ENCODE peak calls at places on chromosome 6, in four cellular contexts. One of them, this sample, is unnamed.

GRCh38 chr6:43972179-43972914 is 154.9 kb downstream of the MRPL14 start:
- DNase-seq in AG09309: no peak
- DNase-seq in stimulated activated naive CD8-positive, alpha-beta T cell treated with anti-CD3 and anti-CD28 coated beads, Interleukin-15, Interleukin-2, amounts not matched to agents 100 U/mL and 50 U/mL, for 24 hours: no peak
- DNase-seq in ovary: no peak
- DNase-seq in this sample: no peak

GRCh38 chr6:167840526-167841179 is 13.9 kb downstream of the AFDN start:
- DNase-seq in AG09309: no peak
- DNase-seq in stimulated activated naive CD8-positive, alpha-beta T cell treated with anti-CD3 and anti-CD28 coated beads, Interleukin-15, Interleukin-2, amounts not matched to agents 100 U/mL and 50 U/mL, for 24 hours: no peak
- DNase-seq in ovary: no peak
- DNase-seq in this sample: no peak

GRCh38 chr6:167267896-167268528 is 23.1 kb upstream of the UNC93A start:
- DNase-seq in AG09309: no peak
- DNase-seq in stimulated activated naive CD8-positive, alpha-beta T cell treated with anti-CD3 and anti-CD28 coated beads, Interleukin-15, Interleukin-2, amounts not matched to agents 100 U/mL and 50 U/mL, for 24 hours: no peak
- DNase-seq in ovary: no peak
- DNase-seq in this sample: no peak

GRCh38 chr6:143957679-143958274 is 50.3 kb downstream of the PLAGL1 start:
- DNase-seq in AG09309: no peak
- DNase-seq in stimulated activated naive CD8-positive, alpha-beta T cell treated with anti-CD3 and anti-CD28 coated beads, Interleukin-15, Interleukin-2, amounts not matched to agents 100 U/mL and 50 U/mL, for 24 hours: no peak
- DNase-seq in ovary: no peak
- DNase-seq in this sample: no peak

GRCh38 chr6:22873531-22874136 is 304.3 kb downstream of the HDGFL1 start:
- DNase-seq in AG09309: no peak
- DNase-seq in stimulated activated naive CD8-positive, alpha-beta T cell treated with anti-CD3 and anti-CD28 coated beads, Interleukin-15, Interleukin-2, amounts not matched to agents 100 U/mL and 50 U/mL, for 24 hours: no peak
- DNase-seq in ovary: no peak
- DNase-seq in this sample: peak

GRCh38 chr6:88295663-88296062 is 129.5 kb upstream of the CNR1 start:
- DNase-seq in AG09309: no peak
- DNase-seq in stimulated activated naive CD8-positive, alpha-beta T cell treated with anti-CD3 and anti-CD28 coated beads, Interleukin-15, Interleukin-2, amounts not matched to agents 100 U/mL and 50 U/mL, for 24 hours: no peak
- DNase-seq in ovary: no peak
- DNase-seq in this sample: no peak

GRCh38 chr6:97304701-97305100 is 21.7 kb upstream of the MMS22L start:
- DNase-seq in AG09309: no peak
- DNase-seq in stimulated activated naive CD8-positive, alpha-beta T cell treated with anti-CD3 and anti-CD28 coated beads, Interleukin-15, Interleukin-2, amounts not matched to agents 100 U/mL and 50 U/mL, for 24 hours: no peak
- DNase-seq in ovary: no peak
- DNase-seq in this sample: no peak

GRCh38 chr6:4883298-4883697 is 107.1 kb downstream of the CDYL start:
- DNase-seq in AG09309: no peak
- DNase-seq in stimulated activated naive CD8-positive, alpha-beta T cell treated with anti-CD3 and anti-CD28 coated beads, Interleukin-15, Interleukin-2, amounts not matched to agents 100 U/mL and 50 U/mL, for 24 hours: no peak
- DNase-seq in ovary: no peak
- DNase-seq in this sample: no peak

GRCh38 chr6:109816452-109817374 is 125.6 kb downstream of the FIG4 start:
- DNase-seq in AG09309: no peak
- DNase-seq in stimulated activated naive CD8-positive, alpha-beta T cell treated with anti-CD3 and anti-CD28 coated beads, Interleukin-15, Interleukin-2, amounts not matched to agents 100 U/mL and 50 U/mL, for 24 hours: no peak
- DNase-seq in ovary: no peak
- DNase-seq in this sample: no peak

GRCh38 chr6:169487579-169488205 is 214.1 kb downstream of the WDR27 start:
- DNase-seq in AG09309: no peak
- DNase-seq in stimulated activated naive CD8-positive, alpha-beta T cell treated with anti-CD3 and anti-CD28 coated beads, Interleukin-15, Interleukin-2, amounts not matched to agents 100 U/mL and 50 U/mL, for 24 hours: no peak
- DNase-seq in ovary: no peak
- DNase-seq in this sample: no peak

GRCh38 chr6:108437821-108438220 is 122.9 kb upstream of the FOXO3 start:
- DNase-seq in AG09309: no peak
- DNase-seq in stimulated activated naive CD8-positive, alpha-beta T cell treated with anti-CD3 and anti-CD28 coated beads, Interleukin-15, Interleukin-2, amounts not matched to agents 100 U/mL and 50 U/mL, for 24 hours: no peak
- DNase-seq in ovary: no peak
- DNase-seq in this sample: no peak

GRCh38 chr6:36574679-36575078 is 19.5 kb upstream of the SRSF3 start:
- DNase-seq in AG09309: no peak
- DNase-seq in stimulated activated naive CD8-positive, alpha-beta T cell treated with anti-CD3 and anti-CD28 coated beads, Interleukin-15, Interleukin-2, amounts not matched to agents 100 U/mL and 50 U/mL, for 24 hours: no peak
- DNase-seq in ovary: no peak
- DNase-seq in this sample: no peak

GRCh38 chr6:113082691-113083090 is 735.6 kb downstream of the RFPL4B start:
- DNase-seq in AG09309: no peak
- DNase-seq in stimulated activated naive CD8-positive, alpha-beta T cell treated with anti-CD3 and anti-CD28 coated beads, Interleukin-15, Interleukin-2, amounts not matched to agents 100 U/mL and 50 U/mL, for 24 hours: no peak
- DNase-seq in ovary: no peak
- DNase-seq in this sample: peak

GRCh38 chr6:155152211-155153076 is 111.4 kb upstream of the CLDN20 start:
- DNase-seq in AG09309: no peak
- DNase-seq in stimulated activated naive CD8-positive, alpha-beta T cell treated with anti-CD3 and anti-CD28 coated beads, Interleukin-15, Interleukin-2, amounts not matched to agents 100 U/mL and 50 U/mL, for 24 hours: no peak
- DNase-seq in ovary: no peak
- DNase-seq in this sample: no peak